ENCODE peak calls at places on chromosomes 5 and 9, in nine cellular contexts. G is GM12865, U is endodermal cell, K is psoas muscle, Z is natural killer cell, N is lower leg skin, S is HFF-Myc, W is mesothelial cell of epicardium, D is HFFc6. H is an unnamed sample.

GRCh38 chr5:55241756-55242155 is 8.3 kb upstream of the CCNO start:
- DNase-seq in D (no peak), N (no peak), W (no peak), S (no peak), Z (no peak), G (no peak), U (no peak), K (no peak), H (no peak)

GRCh38 chr9:131484560-131485185 is 18.0 kb upstream of the POMT1 start:
- DNase-seq in D (no peak), N (no peak), W (no peak), Z (no peak), K (peak), G (no peak), S (no peak), U (no peak), H (no peak)

GRCh38 chr5:163894645-163895044 is 389.2 kb downstream of the MAT2B start:
- DNase-seq in W (no peak), Z (no peak), D (peak), K (no peak), S (no peak), G (no peak), N (no peak), U (no peak), H (no peak)

GRCh38 chr5:73913971-73914370 is 288.0 kb downstream of the ARHGEF28 start:
- DNase-seq in Z (no peak), G (no peak), S (no peak), N (no peak), K (no peak), W (no peak), D (no peak), U (no peak), H (no peak)

GRCh38 chr5:171842006-171842776 is 56.6 kb downstream of the SMIM23 start:
- DNase-seq in D (no peak), S (no peak), K (no peak), G (no peak), U (no peak), N (no peak), Z (no peak), W (no peak), H (no peak)

GRCh38 chr5:61245486-61245885 is 83.2 kb upstream of the SMIM15 start:
- DNase-seq in N (no peak), S (no peak), G (no peak), D (no peak), K (no peak), U (no peak), Z (no peak), W (no peak), H (no peak)

GRCh38 chr5:115461506-115462290 is 82.9 kb downstream of the FEM1C start:
- DNase-seq in W (no peak), G (peak), U (no peak), K (no peak), D (peak), Z (no peak), N (no peak), S (peak), H (no peak)

GRCh38 chr9:4137755-4138154 is 162.1 kb downstream of the GLIS3 start:
- DNase-seq in S (peak), W (no peak), D (peak), K (no peak), G (no peak), Z (no peak), U (no peak), N (no peak), H (no peak)

GRCh38 chr5:120082316-120083068 is 381.6 kb upstream of the PRR16 start:
- DNase-seq in Z (no peak), U (no peak), G (no peak), K (no peak), N (no peak), W (no peak), S (no peak), D (no peak), H (no peak)

GRCh38 chr5:56512314-56512996 is 279.3 kb upstream of the ANKRD55 start:
- DNase-seq in N (no peak), D (no peak), W (no peak), U (no peak), K (no peak), S (no peak), Z (no peak), G (peak), H (no peak)

GRCh38 chr5:57735754-57736153 is 253.1 kb upstream of the ACTBL2 start:
- DNase-seq in Z (no peak), K (no peak), W (no peak), U (no peak), S (peak), D (peak), G (no peak), N (no peak), H (no peak)

GRCh38 chr5:108507631-108508030 is 125.7 kb upstream of the FBXL17 start:
- DNase-seq in K (no peak), S (no peak), D (no peak), U (no peak), W (no peak), G (no peak), N (no peak), Z (no peak), H (no peak)

GRCh38 chr5:120803282-120803681 is 339.2 kb downstream of the PRR16 start:
- DNase-seq in W (no peak), Z (no peak), D (peak), K (no peak), S (no peak), N (no peak), U (no peak), G (no peak), H (no peak)

GRCh38 chr5:24630925-24631324 is 13.9 kb downstream of the CDH10 start:
- DNase-seq in K (no peak), N (no peak), W (no peak), D (no peak), G (no peak), Z (no peak), S (no peak), U (no peak), H (no peak)

GRCh38 chr5:158780656-158781237 is 319.0 kb downstream of the EBF1 start:
- DNase-seq in W (no peak), U (no peak), D (no peak), G (peak), K (no peak), S (no peak), Z (no peak), N (no peak), H (no peak)

GRCh38 chr5:105982526-105982925 is 1688.2 kb downstream of the EFNA5 start:
- DNase-seq in U (no peak), Z (no peak), W (no peak), G (no peak), K (no peak), S (no peak), N (no peak), D (no peak), H (no peak)

GRCh38 chr9:3482578-3482977 is 43.2 kb downstream of the RFX3 start:
- DNase-seq in G (no peak), Z (no peak), D (no peak), N (no peak), W (no peak), S (no peak), K (no peak), U (no peak), H (no peak)

DNA sequence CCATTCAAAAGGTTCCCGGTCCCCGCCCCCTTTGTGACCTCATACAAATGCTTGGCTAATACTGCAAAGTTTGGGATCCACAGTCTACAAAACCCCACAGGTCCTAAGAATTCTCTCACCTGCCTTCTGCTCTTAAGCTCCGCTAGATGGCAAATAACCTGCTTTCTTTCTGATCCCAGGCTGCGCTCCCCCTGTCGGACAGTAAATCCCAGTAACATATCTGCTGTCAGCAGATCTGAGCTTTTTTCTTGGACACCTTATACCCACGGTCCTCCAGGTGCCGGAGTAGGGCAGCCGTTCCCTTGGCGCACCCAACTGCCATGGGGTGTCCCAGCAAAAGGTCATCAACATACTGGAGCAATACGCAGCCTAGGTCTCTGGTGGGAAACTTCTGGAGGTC is 39.0 kb upstream of the PPP1R26 start:
- DNase-seq in G (no peak), Z (no peak), K (no peak), U (no peak), W (no peak), N (no peak), S (no peak), D (no peak), H (no peak)
- TF ChIP-seq CTCF in G (no peak), Z (no peak), K (no peak), U (peak), W (no peak), N (no peak), S (no peak), D (peak), H (no peak)

GRCh38 chr9:127490831-127491230 is 39.5 kb downstream of the LRSAM1 start:
- DNase-seq in N (no peak), Z (no peak), D (no peak), U (no peak), W (no peak), K (no peak), S (no peak), G (no peak), H (no peak)

GRCh38 chr9:127488946-127489345 is 37.6 kb downstream of the LRSAM1 start:
- DNase-seq in N (no peak), K (peak), U (no peak), W (no peak), G (no peak), D (no peak), S (no peak), Z (no peak), H (no peak)

GRCh38 chr9:127491516-127491915 is 40.2 kb downstream of the LRSAM1 start:
- DNase-seq in D (no peak), N (no peak), W (no peak), S (no peak), K (peak), G (no peak), Z (no peak), U (no peak), H (no peak)

GRCh38 chr9:127492616-127493015 is 41.3 kb downstream of the LRSAM1 start:
- DNase-seq in W (no peak), U (no peak), N (no peak), K (no peak), Z (no peak), S (no peak), G (no peak), D (no peak), H (no peak)

GRCh38 chr9:127489471-127490115 is 38.3 kb downstream of the LRSAM1 start:
- DNase-seq in N (no peak), D (no peak), G (no peak), W (no peak), S (no peak), Z (no peak), K (no peak), U (peak), H (no peak)
- TF ChIP-seq CTCF in N (no peak), D (no peak), G (no peak), W (no peak), S (no peak), Z (no peak), K (no peak), U (peak), H (no peak)

GRCh38 chr5:168284809-168285208 is 6.6 kb upstream of the WWC1 start:
- DNase-seq in K (no peak), Z (no peak), G (no peak), W (no peak), N (no peak), D (no peak), S (no peak), U (no peak), H (no peak)

GRCh38 chr5:168286386-168286785 is 5.1 kb upstream of the WWC1 start:
- DNase-seq in Z (no peak), K (no peak), U (peak), S (no peak), D (no peak), W (no peak), N (no peak), G (peak), H (no peak)

GRCh38 chr5:168285696-168286095 is 5.7 kb upstream of the WWC1 start:
- DNase-seq in U (no peak), K (no peak), N (no peak), W (no peak), Z (no peak), S (no peak), G (no peak), D (no peak), H (no peak)

GRCh38 chr5:168288349-168289245 is 2.8 kb upstream of the WWC1 start:
- DNase-seq in W (no peak), Z (no peak), G (no peak), D (no peak), K (no peak), N (peak), U (peak), S (no peak), H (peak)

GRCh38 chr5:168287362-168287761 is 4.1 kb upstream of the WWC1 start:
- DNase-seq in S (no peak), U (no peak), D (no peak), K (no peak), G (no peak), Z (no peak), N (no peak), W (no peak), H (no peak)
- TF ChIP-seq CTCF in S (no peak), U (no peak), D (no peak), K (no peak), G (no peak), Z (no peak), N (no peak), W (no peak), H (no peak)

GRCh38 chr9:95077053-95077765 is 240.3 kb downstream of the FANCC start:
- DNase-seq in G (no peak), W (no peak), K (no peak), U (no peak), Z (no peak), D (no peak), S (no peak), N (no peak), H (no peak)
- TF ChIP-seq CTCF in G (no peak), W (no peak), K (no peak), U (peak), Z (no peak), D (no peak), S (no peak), N (no peak), H (no peak)